ENCODE peak calls at places on chromosomes 5 and 9, in four cellular contexts. One of them, this sample, is unnamed.

GRCh38 chr5:62093981-62094380 is 212.0 kb upstream of the KIF2A start:
- DNase-seq in H1: no peak
- DNase-seq in K562: no peak
- DNase-seq in GM12878: no peak
- DNase-seq in this sample: no peak

GRCh38 chr5:109563189-109563588 is 126.5 kb upstream of the MAN2A1 start:
- DNase-seq in H1: no peak
- DNase-seq in K562: no peak
- DNase-seq in GM12878: no peak
- DNase-seq in this sample: no peak

GRCh38 chr5:35947085-35947484 is 8.7 kb upstream of the CAPSL start:
- DNase-seq in H1: no peak
- DNase-seq in K562: no peak
- DNase-seq in GM12878: no peak
- DNase-seq in this sample: no peak

GRCh38 chr5:119522841-119523240 is 70.5 kb downstream of the HSD17B4 start:
- DNase-seq in H1: no peak
- DNase-seq in K562: no peak
- DNase-seq in GM12878: no peak
- DNase-seq in this sample: no peak

GRCh38 chr9:111798786-111799185 is 4.0 kb upstream of the SHOC1 start:
- DNase-seq in H1: no peak
- DNase-seq in K562: no peak
- DNase-seq in GM12878: no peak
- DNase-seq in this sample: no peak

GRCh38 chr5:133478611-133479010 is 133.7 kb downstream of the FSTL4 start:
- DNase-seq in H1: no peak
- DNase-seq in K562: no peak
- DNase-seq in GM12878: no peak
- DNase-seq in this sample: no peak

GRCh38 chr9:87751423-87751822 is 25.5 kb downstream of the CTSL start:
- DNase-seq in H1: no peak
- DNase-seq in K562: no peak
- DNase-seq in GM12878: no peak
- DNase-seq in this sample: no peak

GRCh38 chr9:27749838-27750237 is 176.6 kb upstream of the C9orf72 start:
- DNase-seq in H1: peak; percentile 69
- DNase-seq in K562: no peak
- DNase-seq in GM12878: no peak
- DNase-seq in this sample: no peak

GRCh38 chr5:31470608-31471007 is 61.3 kb downstream of the DROSHA start:
- DNase-seq in H1: no peak
- DNase-seq in K562: peak; percentile 82
- DNase-seq in GM12878: no peak
- DNase-seq in this sample: no peak

GRCh38 chr9:108708448-108708847 is 147.3 kb downstream of the ACTL7B start:
- DNase-seq in H1: no peak
- DNase-seq in K562: no peak
- DNase-seq in GM12878: no peak
- DNase-seq in this sample: no peak

GRCh38 chr5:67152400-67152799 is 44.2 kb downstream of the CD180 start:
- DNase-seq in H1: no peak
- DNase-seq in K562: no peak
- DNase-seq in GM12878: no peak
- DNase-seq in this sample: no peak

GRCh38 chr5:83277953-83278352 is 193.6 kb upstream of the VCAN start:
- DNase-seq in H1: no peak
- DNase-seq in K562: no peak
- DNase-seq in GM12878: no peak
- DNase-seq in this sample: no peak

GRCh38 chr5:112857866-112858265 is 3.2 kb upstream of the SRP19 start:
- DNase-seq in H1: no peak
- DNase-seq in K562: no peak
- DNase-seq in GM12878: no peak
- DNase-seq in this sample: no peak

GRCh38 chr9:81605154-81605670 is 84.1 kb downstream of the TLE1 start:
- DNase-seq in H1: no peak
- DNase-seq in K562: no peak
- DNase-seq in GM12878: no peak
- DNase-seq in this sample: no peak

GRCh38 chr5:61625682-61626620 is 293.9 kb downstream of the ZSWIM6 start:
- DNase-seq in H1: peak; percentile 29
- DNase-seq in K562: peak; percentile 30
- DNase-seq in GM12878: no peak
- DNase-seq in this sample: no peak

GRCh38 chr5:157888814-157889532 is 30.0 kb upstream of the CLINT1 start:
- DNase-seq in H1: no peak
- DNase-seq in K562: no peak
- DNase-seq in GM12878: no peak
- DNase-seq in this sample: no peak

GRCh38 chr9:112408819-112409218 is 28.9 kb downstream of the HSDL2 start:
- DNase-seq in H1: no peak
- DNase-seq in K562: no peak
- DNase-seq in GM12878: no peak
- DNase-seq in this sample: no peak

GRCh38 chr9:126833710-126834345 is 26.6 kb upstream of the ZBTB34 start:
- DNase-seq in H1: no peak
- DNase-seq in K562: no peak
- DNase-seq in GM12878: no peak
- DNase-seq in this sample: no peak

GRCh38 chr5:129857124-129857523 is 47.1 kb upstream of the CHSY3 start:
- DNase-seq in H1: no peak
- DNase-seq in K562: no peak
- DNase-seq in GM12878: no peak
- DNase-seq in this sample: no peak

GRCh38 chr5:174751154-174751990 is 27.0 kb downstream of the MSX2 start:
- DNase-seq in H1: no peak
- DNase-seq in K562: no peak
- DNase-seq in GM12878: no peak
- DNase-seq in this sample: no peak

GRCh38 chr5:121695307-121695706 is 156.4 kb upstream of the FTMT start:
- DNase-seq in H1: no peak
- DNase-seq in K562: no peak
- DNase-seq in GM12878: no peak
- DNase-seq in this sample: no peak

GRCh38 chr5:171122372-171122771 is 186.7 kb upstream of the TLX3 start:
- DNase-seq in H1: no peak
- DNase-seq in K562: no peak
- DNase-seq in GM12878: no peak
- DNase-seq in this sample: no peak

GRCh38 chr5:132458226-132458560 is 32.4 kb downstream of the IRF1 start:
- DNase-seq in H1: no peak
- DNase-seq in K562: no peak
- DNase-seq in GM12878: no peak
- DNase-seq in this sample: no peak

GRCh38 chr5:132458651-132459030 is 31.9 kb downstream of the IRF1 start:
- DNase-seq in H1: no peak
- DNase-seq in K562: no peak
- DNase-seq in GM12878: no peak
- DNase-seq in this sample: no peak

GRCh38 chr5:132459031-132459982 is 31.3 kb downstream of the IRF1 start:
- DNase-seq in H1: no peak
- DNase-seq in K562: peak; percentile 56
- DNase-seq in GM12878: no peak
- DNase-seq in this sample: peak; percentile 26

GRCh38 chr5:132456553-132457361 is 33.8 kb downstream of the IRF1 start:
- DNase-seq in H1: no peak
- DNase-seq in K562: no peak
- DNase-seq in GM12878: peak; percentile 73
- DNase-seq in this sample: no peak

GRCh38 chr5:132457371-132458225 is 33.0 kb downstream of the IRF1 start:
- DNase-seq in H1: no peak
- DNase-seq in K562: no peak
- DNase-seq in GM12878: no peak
- DNase-seq in this sample: no peak
- H3K4me3 ChIP-seq in H1: no peak overlapping the region
- H3K4me3 ChIP-seq in K562: no peak overlapping the region
- H3K4me3 ChIP-seq in GM12878: no peak overlapping the region
- H3K4me3 ChIP-seq in this sample: no peak overlapping the region

GRCh38 chr9:70765935-70766334 is 351.5 kb upstream of the KLF9 start:
- DNase-seq in H1: no peak
- DNase-seq in K562: no peak
- DNase-seq in GM12878: no peak
- DNase-seq in this sample: no peak

GRCh38 chr9:70761139-70761538 is 346.7 kb upstream of the KLF9 start:
- DNase-seq in H1: no peak
- DNase-seq in K562: no peak
- DNase-seq in GM12878: no peak
- DNase-seq in this sample: no peak

DNA sequence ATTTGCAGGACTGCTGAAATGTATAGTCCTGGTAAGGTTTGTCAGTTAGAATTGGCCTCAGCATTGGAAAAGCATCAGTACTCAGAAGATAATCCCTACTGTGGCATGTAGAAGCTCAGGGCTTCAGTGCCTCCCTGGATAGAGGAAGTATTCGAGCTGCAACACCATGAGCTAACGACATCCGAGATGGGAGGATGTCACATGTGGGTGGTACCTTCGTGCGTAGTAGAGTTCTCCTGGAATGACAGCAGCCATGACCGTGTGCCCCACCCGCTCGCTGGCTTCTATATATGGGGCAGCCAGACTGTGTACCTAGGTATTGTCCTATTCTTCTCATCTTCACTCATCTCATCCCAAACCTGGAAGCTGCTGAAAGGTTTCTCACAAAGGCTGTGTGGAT is 345.8 kb upstream of the KLF9 start:
- DNase-seq in H1: no peak
- DNase-seq in K562: no peak
- DNase-seq in GM12878: no peak
- DNase-seq in this sample: no peak
- TF ChIP-seq SP1 in H1: no peak
- TF ChIP-seq SP1 in K562: no peak
- TF ChIP-seq SP1 in GM12878: no peak
- TF ChIP-seq SP1 in this sample: no peak

DNA sequence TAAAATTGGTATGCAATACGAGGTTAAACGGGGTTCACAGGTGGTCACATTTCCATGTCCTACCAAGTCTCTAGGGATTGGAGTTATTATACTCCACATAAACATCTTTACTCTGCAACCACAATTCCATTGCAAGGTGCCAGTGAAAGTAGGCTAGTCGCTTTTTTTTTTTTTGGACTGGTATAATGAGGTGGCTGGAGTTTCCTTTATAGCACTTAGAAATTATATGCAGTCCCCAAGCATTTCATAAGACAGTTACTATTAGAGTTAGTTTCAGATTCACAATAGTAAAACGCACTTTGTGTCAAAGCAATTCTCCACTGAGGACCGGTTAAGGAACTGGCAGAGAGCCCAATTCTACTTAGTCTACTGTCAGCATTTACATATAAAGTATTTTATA is 1.4 kb downstream of the MEF2C start:
- DNase-seq in H1: no peak
- DNase-seq in K562: no peak
- DNase-seq in GM12878: no peak
- DNase-seq in this sample: no peak
- H3K4me3 ChIP-seq in H1: no peak overlapping the region
- H3K4me3 ChIP-seq in K562: peak overlapping the region; percentile 55
- H3K4me3 ChIP-seq in GM12878: peak overlapping the region; percentile 85
- H3K4me3 ChIP-seq in this sample: peak overlapping the region; percentile 65

GRCh38 chr5:14143843-14144585 is 872 bp downstream of the TRIO start:
- DNase-seq in H1: no peak
- DNase-seq in K562: peak; percentile 16
- DNase-seq in GM12878: no peak
- DNase-seq in this sample: no peak

GRCh38 chr5:14143509-14143842 is 334 bp downstream of the TRIO start:
- DNase-seq in H1: no peak
- DNase-seq in K562: peak; percentile 51
- DNase-seq in GM12878: no peak
- DNase-seq in this sample: no peak

GRCh38 chr5:14142856-14143508 is at the start of gene TRIO:
- DNase-seq in H1: peak; percentile 85
- DNase-seq in K562: peak; percentile 93
- DNase-seq in GM12878: no peak
- DNase-seq in this sample: peak; percentile 77

GRCh38 chr5:14145356-14146334 is 2.5 kb downstream of the TRIO start:
- DNase-seq in H1: no peak
- DNase-seq in K562: no peak
- DNase-seq in GM12878: no peak
- DNase-seq in this sample: no peak

GRCh38 chr5:14144586-14145355 is 1.6 kb downstream of the TRIO start:
- DNase-seq in H1: no peak
- DNase-seq in K562: peak; percentile 29
- DNase-seq in GM12878: peak; percentile 76
- DNase-seq in this sample: peak; percentile 52
- TF ChIP-seq SP1 in H1: no peak
- TF ChIP-seq SP1 in K562: no peak
- TF ChIP-seq SP1 in GM12878: no peak
- TF ChIP-seq SP1 in this sample: no peak